ENCODE peak calls at places on chromosomes 3 and 15, in five cellular contexts. M, P, T, K and G are unnamed samples. For H3K9me3, the result is how much of the 10 kb centered on the place peaks cover.

GRCh38 chr3:170055209-170055608 is 17.4 kb downstream of the GPR160 start:
- DNase-seq in M (no peak), P (no peak), T (no peak), K (no peak), G (no peak)

GRCh38 chr15:72306211-72306785 is 13.7 kb downstream of the CELF6 start:
- DNase-seq in M (no peak), P (no peak), T (no peak), K (no peak), G (no peak)

GRCh38 chr15:63041982-63042878 is at the start of gene TPM1:
- DNase-seq in M (peak), P (peak), T (no peak), K (peak), G (peak)

GRCh38 chr3:173463250-173463649 is 65.7 kb downstream of the NLGN1 start:
- DNase-seq in M (no peak), P (no peak), T (no peak), K (no peak), G (no peak)

GRCh38 chr15:88470625-88471372 is 3.3 kb downstream of the MRPS11 start:
- DNase-seq in M (no peak), P (no peak), T (no peak), K (no peak), G (no peak)

GRCh38 chr3:154132777-154133375 is 11.7 kb downstream of the ARHGEF26 start:
- DNase-seq in M (no peak), P (no peak), T (no peak), K (no peak), G (no peak)

GRCh38 chr3:48082580-48083187 is 66.5 kb upstream of the MAP4 start:
- DNase-seq in M (no peak), P (no peak), T (no peak), K (no peak), G (no peak)

GRCh38 chr15:32683906-32684584 is 33.8 kb upstream of the GREM1 start:
- DNase-seq in M (no peak), P (no peak), T (no peak), K (no peak), G (peak)

GRCh38 chr15:31049682-31050606 is 51.6 kb downstream of the TRPM1 start:
- DNase-seq in M (no peak), P (no peak), T (no peak), K (no peak), G (no peak)

GRCh38 chr3:170867552-170867951 is 2.4 kb downstream of the RPL22L1 start:
- DNase-seq in M (no peak), P (no peak), T (no peak), K (no peak), G (no peak)

GRCh38 chr3:3170998-3171397 is 8.5 kb downstream of the CRBN start:
- DNase-seq in M (no peak), P (no peak), T (no peak), K (no peak), G (no peak)

GRCh38 chr3:187850256-187851010 is 105.2 kb upstream of the BCL6 start:
- DNase-seq in M (peak), P (no peak), T (no peak), K (peak), G (no peak)

GRCh38 chr3:4245671-4246070 is 57.5 kb upstream of the SETMAR start:
- DNase-seq in M (peak), P (no peak), T (no peak), K (no peak), G (no peak)

GRCh38 chr3:16884084-16884747 is 539 bp upstream of the PLCL2 start:
- DNase-seq in M (no peak), P (peak), T (no peak), K (peak), G (no peak)

GRCh38 chr3:16885588-16885903 is 791 bp downstream of the PLCL2 start:
- DNase-seq in M (no peak), P (no peak), T (no peak), K (no peak), G (no peak)

GRCh38 chr3:16884748-16885587 is at the start of gene PLCL2:
- DNase-seq in M (no peak), P (peak), T (no peak), K (peak), G (no peak)

GRCh38 chr3:16887130-16887529 is 2.4 kb downstream of the PLCL2 start:
- DNase-seq in M (no peak), P (no peak), T (no peak), K (no peak), G (no peak)

DNA sequence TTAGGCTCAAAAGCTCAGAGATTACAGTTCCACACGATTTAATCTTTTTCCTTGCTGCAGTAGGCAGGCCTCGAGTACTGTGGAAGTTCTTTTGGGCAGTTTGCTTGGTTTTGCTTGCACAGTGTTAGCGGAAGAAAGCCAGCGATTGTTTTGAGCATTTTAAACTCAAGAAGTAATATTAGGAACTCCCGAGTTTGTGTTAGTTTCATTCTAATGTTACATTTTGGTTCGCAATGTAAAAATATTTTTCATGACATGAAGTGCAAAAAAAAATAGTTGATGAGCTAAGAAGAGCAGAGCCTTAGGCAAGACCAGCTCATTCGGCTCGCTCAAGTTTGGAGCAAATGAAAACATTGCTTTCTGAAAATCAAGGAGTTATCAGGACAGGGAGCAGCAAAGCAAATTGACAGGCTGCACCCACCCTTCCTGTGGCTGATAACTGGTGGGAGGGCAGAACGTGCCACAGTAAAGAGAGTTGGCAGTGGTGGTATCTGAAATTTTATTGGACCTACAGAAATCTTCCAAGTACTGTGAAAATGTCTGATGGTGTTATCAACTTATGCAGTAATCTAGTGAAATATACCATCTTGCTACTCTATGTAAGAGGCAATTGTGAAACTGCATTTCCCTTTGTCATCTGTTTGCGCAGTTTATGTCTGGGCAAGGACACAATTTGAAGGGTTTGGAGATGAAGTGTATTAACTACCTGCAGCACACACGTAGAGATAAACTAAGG is 1.4 kb downstream of the PLCL2 start:
- DNase-seq in M (no peak), P (no peak), T (no peak), K (no peak), G (no peak)
- H3K27ac ChIP-seq in M (no peak), P (peak), T (no peak), K (peak), G (no peak)

GRCh38 chr3:105458518-105459215 is 92.0 kb downstream of the ALCAM start:
- DNase-seq in M (no peak), P (no peak), T (no peak), K (no peak), G (no peak)

GRCh38 chr3:105459566-105460290 is 93.0 kb downstream of the ALCAM start:
- DNase-seq in M (no peak), P (no peak), T (no peak), K (no peak), G (no peak)

DNA sequence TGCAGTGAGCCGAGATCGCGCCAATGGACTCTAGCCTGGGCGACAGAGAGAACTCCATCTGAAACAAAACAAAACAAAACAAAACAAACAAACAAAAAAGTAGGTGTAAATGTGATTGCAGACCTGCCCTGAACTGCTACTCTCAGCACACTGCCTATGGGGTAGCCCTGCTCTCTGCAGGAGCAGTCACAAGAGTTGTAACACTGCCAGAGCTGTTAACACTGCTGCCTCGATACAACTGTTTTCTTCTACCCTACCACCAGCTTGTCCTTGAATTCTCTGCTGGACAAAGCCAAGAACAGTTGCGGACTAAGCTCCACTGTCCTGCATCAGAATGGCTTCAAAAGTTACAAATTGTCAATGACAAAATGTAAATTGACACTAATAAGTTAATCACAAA is 89.3 kb downstream of the ALCAM start:
- DNase-seq in M (no peak), P (no peak), T (no peak), K (no peak), G (no peak)
- H3K9me3 ChIP-seq in M (under half), P (under half), T (under half), K (under half), G (under half)

GRCh38 chr15:65420975-65421359 is 1.8 kb downstream of the IGDCC4 start:
- DNase-seq in M (no peak), P (no peak), T (no peak), K (no peak), G (no peak)

GRCh38 chr15:65423150-65423976 is 616 bp upstream of the IGDCC4 start:
- DNase-seq in M (no peak), P (no peak), T (no peak), K (no peak), G (no peak)

GRCh38 chr15:65423977-65424679 is 1.4 kb upstream of the IGDCC4 start:
- DNase-seq in M (no peak), P (no peak), T (no peak), K (no peak), G (no peak)

GRCh38 chr15:65418596-65418995 is 4.2 kb downstream of the IGDCC4 start:
- DNase-seq in M (no peak), P (no peak), T (no peak), K (no peak), G (no peak)

DNA sequence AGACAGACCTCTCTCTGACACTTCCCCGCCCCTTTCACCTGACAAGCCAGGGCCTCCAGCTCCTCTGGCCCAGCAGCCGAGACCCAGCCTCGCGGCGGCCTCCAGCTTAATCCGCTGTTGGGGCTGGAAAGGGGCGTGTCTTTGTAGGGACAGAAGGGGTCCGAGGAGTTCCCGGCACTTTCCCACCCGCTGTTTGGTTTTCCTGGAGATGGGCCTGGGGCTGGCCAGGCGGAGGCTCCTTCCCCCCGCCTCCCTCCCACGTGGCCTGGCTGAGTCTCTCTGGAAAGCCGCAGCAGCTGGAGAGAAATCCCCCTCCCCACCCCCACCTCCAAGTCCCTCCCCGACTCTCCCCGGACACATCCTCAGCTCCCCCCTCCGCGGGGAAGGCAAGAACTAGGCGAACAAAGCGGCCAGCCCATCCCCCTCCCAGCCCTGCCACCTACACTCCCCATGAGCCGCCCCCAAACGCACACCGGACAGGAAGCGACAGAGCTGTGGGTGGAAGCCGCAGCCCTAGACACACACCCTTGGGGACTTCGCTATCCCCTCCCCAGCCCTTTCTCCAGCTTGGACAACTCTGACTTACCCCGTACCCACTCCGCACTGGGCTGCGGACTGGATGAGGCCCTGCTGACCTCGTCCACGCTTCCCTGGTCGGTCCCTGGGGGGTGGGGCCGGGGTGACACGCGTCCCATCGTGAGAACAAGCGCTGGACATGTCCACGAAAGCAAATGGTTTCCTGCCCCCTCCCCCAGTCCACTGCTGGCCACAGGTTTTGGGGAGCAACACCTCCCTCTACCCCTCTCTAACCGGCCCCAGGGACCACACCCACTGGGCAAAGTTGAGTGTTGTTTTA is 1.2 kb downstream of the IGDCC4 start:
- DNase-seq in M (no peak), P (no peak), T (no peak), K (peak), G (peak)
- H3K4me3 ChIP-seq in M (peak), P (no peak), T (peak), K (peak), G (peak)

DNA sequence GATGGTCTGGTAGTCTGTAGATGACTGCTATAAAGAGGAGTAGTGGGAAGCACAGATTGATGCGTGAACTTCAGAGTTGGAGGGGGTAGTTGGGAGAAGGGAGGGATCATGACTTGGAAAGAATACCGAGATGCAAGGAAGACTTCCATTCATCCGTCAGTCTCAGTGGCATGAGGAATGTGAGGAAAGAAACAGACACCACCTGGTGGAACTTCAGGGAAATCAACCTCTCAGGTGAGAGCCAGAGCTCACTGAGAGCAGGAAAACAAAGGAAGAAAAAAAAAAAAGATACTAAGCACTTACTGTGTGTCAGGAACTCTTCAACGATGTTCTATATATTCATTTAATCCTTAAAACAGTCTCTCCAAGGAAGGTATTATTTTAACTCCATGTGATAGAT is 172.4 kb downstream of the OXSM start:
- DNase-seq in M (peak), P (peak), T (peak), K (no peak), G (no peak)
- H3K27ac ChIP-seq in M (no peak), P (no peak), T (no peak), K (no peak), G (no peak)

DNA sequence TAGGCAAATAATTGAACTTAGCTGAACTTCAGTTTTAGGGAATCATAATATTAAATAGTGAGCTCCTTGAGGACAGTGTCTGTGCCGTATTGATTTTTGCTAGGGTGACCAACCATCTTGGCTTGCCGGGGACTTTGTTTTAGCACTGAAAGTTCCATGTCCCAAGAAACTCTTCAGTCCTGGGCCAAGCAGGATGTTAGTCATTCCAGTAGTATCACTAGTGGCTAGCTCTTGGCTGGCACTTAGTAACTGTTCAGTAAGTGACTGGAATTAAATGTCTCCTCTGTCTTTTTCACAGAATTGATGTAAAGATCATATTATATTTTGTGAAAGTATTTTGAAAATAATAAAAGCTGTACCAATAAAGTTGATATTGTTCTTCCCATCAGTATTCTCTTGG is 42.3 kb downstream of the RSRC1 start:
- DNase-seq in M (no peak), P (no peak), T (no peak), K (no peak), G (no peak)
- H3K9me3 ChIP-seq in M (under half), P (under half), T (under half), K (under half), G (under half)

DNA sequence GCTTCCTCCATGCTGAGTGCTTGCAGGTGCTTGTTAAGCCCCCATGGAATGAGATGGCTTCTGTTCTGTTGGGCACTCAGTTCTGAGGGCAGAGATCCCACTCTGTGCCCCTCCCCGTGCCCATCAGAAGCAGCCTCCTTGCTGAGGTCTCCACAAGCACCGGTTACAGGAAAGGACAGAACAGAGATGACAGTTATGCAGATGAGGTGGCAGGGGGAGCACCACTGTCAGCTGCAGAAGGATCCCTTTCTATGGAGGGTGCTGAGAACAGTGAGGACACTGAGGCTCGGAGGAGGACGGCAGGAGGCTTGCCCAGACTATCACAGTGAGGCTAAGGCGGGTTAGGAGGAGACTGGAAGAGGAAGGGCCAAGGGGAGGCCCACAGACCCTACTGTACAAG is 12.4 kb downstream of the CACNA2D2 start:
- DNase-seq in M (no peak), P (no peak), T (no peak), K (no peak), G (no peak)
- H3K4me3 ChIP-seq in M (no peak), P (no peak), T (no peak), K (no peak), G (no peak)